ENCODE peak calls at places on chromosomes 4 and X, in seven cellular contexts. N is OCI-LY7; Q is fibroblast of lung; C is keratinocyte; X is A549; S is BJ; Z is CD8-positive, alpha-beta T cell. V is an unnamed sample.
A peak's percentile ranks its signal among the peaks of the same experiment; 100 is the strongest.

GRCh38 chr4:165834116-165834515 is 38.9 kb upstream of the TLL1 start:
- DNase-seq in Z (no peak), S (no peak), N (no peak), C (no peak), Q (no peak), X (no peak), V (no peak)

GRCh38 chr4:163554870-163555465 is 60.5 kb downstream of the TMA16 start:
- DNase-seq in X (no peak), N (peak; percentile 68), S (no peak), Q (no peak), Z (no peak), C (no peak), V (peak; percentile 30)

GRCh38 chr4:87978656-87979055 is 3.1 kb downstream of the SPP1 start:
- DNase-seq in Q (peak; percentile 62), N (no peak), S (no peak), X (no peak), C (no peak), Z (no peak), V (peak; percentile 18)

GRCh38 chrX:119482497-119483480 is 14.5 kb downstream of the SLC25A5 start:
- DNase-seq in Z (peak; percentile 42), Q (peak; percentile 39), X (peak; percentile 55), C (no peak), N (no peak), S (no peak), V (peak; percentile 56)

GRCh38 chr4:126572264-126572663 is 1060.5 kb upstream of the INTU start:
- DNase-seq in S (no peak), C (no peak), Z (no peak), Q (no peak), X (no peak), N (no peak), V (no peak)

GRCh38 chrX:15016051-15016450 is 142.8 kb downstream of the MOSPD2 start:
- DNase-seq in N (no peak), Q (peak; percentile 1), S (no peak), X (no peak), C (no peak), Z (no peak), V (no peak)

GRCh38 chrX:155094468-155095061 is 23.3 kb downstream of the BRCC3 start:
- DNase-seq in S (no peak), Q (peak; percentile 10), C (no peak), Z (peak; percentile 2), N (peak; percentile 46), X (no peak), V (peak; percentile 38)

GRCh38 chr4:109216085-109216696 is 86.3 kb downstream of the COL25A1 start:
- DNase-seq in S (no peak), Q (no peak), X (no peak), Z (no peak), C (no peak), N (no peak), V (no peak)

GRCh38 chrX:57135287-57135686 is 1.9 kb downstream of the SPIN2A start:
- DNase-seq in X (no peak), Z (no peak), C (no peak), N (no peak), S (no peak), Q (no peak), V (no peak)

GRCh38 chr4:16721618-16722291 is 176.7 kb downstream of the LDB2 start:
- DNase-seq in Z (no peak), C (no peak), N (no peak), Q (peak; percentile 89), S (no peak), X (no peak), V (peak; percentile 96)

GRCh38 chr4:123421227-123421941 is 24.8 kb downstream of the SPRY1 start:
- DNase-seq in Z (no peak), S (no peak), Q (no peak), N (no peak), X (no peak), C (no peak), V (peak; percentile 98)

GRCh38 chr4:2671267-2671895 is 84.8 kb downstream of the TNIP2 start:
- DNase-seq in Q (no peak), C (no peak), S (no peak), N (no peak), Z (no peak), X (no peak), V (no peak)

GRCh38 chrX:131671714-131672113 is 127.8 kb downstream of the OR13H1 start:
- DNase-seq in X (no peak), C (no peak), Q (no peak), S (no peak), Z (no peak), N (no peak), V (no peak)

GRCh38 chrX:134249231-134249630 is 12.2 kb downstream of the CCDC160 start:
- DNase-seq in X (no peak), N (no peak), Z (no peak), C (no peak), S (no peak), Q (no peak), V (no peak)

GRCh38 chrX:153765138-153766079 is 1.4 kb downstream of the PLXNB3 start:
- DNase-seq in C (no peak), Z (no peak), Q (peak; percentile 14), S (no peak), N (no peak), X (no peak), V (peak; percentile 23)

GRCh38 chrX:47831788-47832187 is 4.9 kb upstream of the ZNF81 start:
- DNase-seq in C (no peak), Z (peak; percentile 49), N (peak; percentile 63), Q (peak; percentile 12), S (no peak), X (peak; percentile 38), V (peak; percentile 32)

GRCh38 chrX:47313056-47313455 is 57.3 kb upstream of the ZNF157 start:
- DNase-seq in C (no peak), Z (no peak), X (no peak), N (no peak), S (no peak), Q (no peak), V (no peak)

GRCh38 chr4:82787342-82787741 is 11.3 kb downstream of the SCD5 start:
- DNase-seq in C (peak; percentile 68), X (no peak), S (no peak), Q (peak; percentile 70), N (no peak), Z (no peak), V (no peak)

GRCh38 chrX:37553476-37553875 is 18.0 kb upstream of the LANCL3 start:
- DNase-seq in X (no peak), Z (no peak), S (no peak), N (no peak), C (no peak), Q (no peak), V (no peak)

GRCh38 chr4:73447701-73448100 is 11.7 kb downstream of the AFP start:
- DNase-seq in S (no peak), Z (no peak), Q (peak; percentile 82), X (no peak), N (no peak), C (no peak), V (no peak)

GRCh38 chr4:40194602-40195161 is 2.1 kb upstream of the RHOH start:
- DNase-seq in X (no peak), C (no peak), Q (no peak), Z (no peak), S (no peak), N (peak; percentile 72), V (peak; percentile 91)

DNA sequence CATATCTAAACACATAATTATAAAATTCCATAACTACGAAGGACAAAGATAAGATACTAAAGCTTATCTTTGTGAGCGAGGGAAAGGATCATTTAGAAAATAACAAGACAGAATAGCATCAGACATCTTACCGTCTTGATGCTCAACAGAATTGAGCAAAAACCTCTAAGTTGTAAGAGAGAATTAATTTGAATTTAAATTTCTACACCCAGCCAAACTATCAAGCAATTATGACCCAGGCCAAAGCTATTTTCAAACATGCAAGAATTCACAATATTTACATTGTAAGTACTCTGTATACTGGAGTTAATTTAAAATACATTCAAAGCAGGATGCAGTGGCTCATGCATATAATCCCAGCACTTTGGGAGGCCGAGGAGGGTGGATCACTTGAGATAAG is 16.5 kb downstream of the CLOCK start:
- DNase-seq in Z (no peak), X (no peak), S (no peak), N (no peak), Q (no peak), C (no peak), V (no peak)
- TF ChIP-seq CTCF in Z (no peak), X (no peak), S (no peak), N (no peak), Q (no peak), C (no peak), V (no peak)

GRCh38 chrX:73266766-73267165 is 52.1 kb upstream of the NAP1L2 start:
- DNase-seq in Z (no peak), N (no peak), Q (no peak), C (no peak), X (no peak), S (no peak), V (no peak)
- H3K4me3 ChIP-seq in Z (no peak overlapping the region), N (no peak overlapping the region), Q (no peak overlapping the region), C (no peak overlapping the region), X (no peak overlapping the region), S (no peak overlapping the region), V (no peak overlapping the region)

GRCh38 chr4:37438880-37439279 is 194.3 kb downstream of the NWD2 start:
- DNase-seq in X (no peak), N (no peak), Q (no peak), Z (no peak), C (no peak), S (no peak), V (no peak)

GRCh38 chr4:37431417-37431743 is 186.8 kb downstream of the NWD2 start:
- DNase-seq in S (no peak), N (no peak), Q (no peak), X (no peak), Z (no peak), C (no peak), V (no peak)

GRCh38 chr4:37429906-37430305 is 185.4 kb downstream of the NWD2 start:
- DNase-seq in Z (no peak), S (no peak), X (no peak), N (no peak), Q (no peak), C (no peak), V (no peak)

GRCh38 chr4:37430718-37431416 is 186.3 kb downstream of the NWD2 start:
- DNase-seq in Z (no peak), C (no peak), S (no peak), N (no peak), X (no peak), Q (no peak), V (no peak)

GRCh38 chr4:37434469-37434868 is 189.9 kb downstream of the NWD2 start:
- DNase-seq in C (no peak), X (no peak), N (no peak), Q (no peak), S (no peak), Z (no peak), V (peak; percentile 5)
- TF ChIP-seq CTCF in C (no peak), X (peak; percentile 17), N (no peak), Q (no peak), S (no peak), Z (no peak), V (no peak)

GRCh38 chrX:1466232-1466661 is 13.5 kb upstream of the ASMTL start:
- DNase-seq in N (no peak), Z (no peak), C (no peak), Q (no peak), S (no peak), X (no peak), V (no peak)

GRCh38 chrX:1468250-1468772 is 15.6 kb upstream of the ASMTL start:
- DNase-seq in N (peak; percentile 96), C (no peak), Z (peak; percentile 59), Q (peak; percentile 59), X (peak; percentile 50), S (no peak), V (no peak)

GRCh38 chrX:1464282-1465131 is 11.8 kb upstream of the ASMTL start:
- DNase-seq in N (no peak), C (no peak), X (no peak), Z (no peak), Q (no peak), S (no peak), V (no peak)

GRCh38 chrX:1465261-1466231 is 12.8 kb upstream of the ASMTL start:
- DNase-seq in Q (no peak), Z (no peak), C (no peak), S (no peak), X (no peak), N (no peak), V (no peak)

GRCh38 chrX:1466971-1467561 is 14.4 kb upstream of the ASMTL start:
- DNase-seq in Z (peak; percentile 22), X (no peak), N (peak; percentile 90), Q (no peak), C (no peak), S (no peak), V (no peak)
- H3K4me3 ChIP-seq in Z (peak overlapping the region; percentile 35), X (no peak overlapping the region), N (peak overlapping the region; percentile 55), Q (no peak overlapping the region), C (no peak overlapping the region), S (no peak overlapping the region), V (no peak overlapping the region)